ENCODE peak calls at places on chromosomes 3 and 15, in ten cellular contexts. S is fibroblast of mammary gland; C is cerebellar cortex; G is NCI-H1048; U is left colon; P is H54; W is CD4-positive, alpha-beta T cell; Q is cardiac fibroblast; K is T follicular helper cell; Y is fibroblast of lung. J is an unnamed sample.

GRCh38 chr15:100163961-100164360 is 177.8 kb downstream of the ADAMTS17 start:
- DNase-seq in S (no peak), C (no peak), G (no peak), U (no peak), P (no peak), W (no peak), Q (no peak), K (no peak), Y (no peak), J (no peak)

GRCh38 chr15:63349156-63349555 is 32.5 kb downstream of the CA12 start:
- DNase-seq in S (peak), C (no peak), G (no peak), U (no peak), P (no peak), W (no peak), Q (no peak), K (no peak), Y (no peak), J (no peak)

GRCh38 chr15:98896002-98896721 is 111.4 kb downstream of the PGPEP1L start:
- DNase-seq in S (peak), C (no peak), G (no peak), U (no peak), P (no peak), W (no peak), Q (peak), K (no peak), Y (peak), J (no peak)

GRCh38 chr3:193974147-193974546 is 161.8 kb upstream of the HES1 start:
- DNase-seq in S (peak), C (no peak), G (no peak), U (no peak), P (no peak), W (no peak), Q (no peak), K (no peak), Y (peak), J (no peak)

GRCh38 chr3:129608087-129608935 is 1.8 kb upstream of the PLXND1 start:
- DNase-seq in S (peak), C (no peak), G (no peak), U (no peak), P (no peak), W (no peak), Q (peak), K (no peak), Y (peak), J (no peak)

GRCh38 chr3:61136191-61136590 is 115.1 kb downstream of the FHIT start:
- DNase-seq in S (no peak), C (no peak), G (peak), U (no peak), P (no peak), W (no peak), Q (no peak), K (no peak), Y (no peak), J (no peak)

GRCh38 chr3:49017646-49017977 is 768 bp downstream of the DALRD3 start:
- DNase-seq in S (no peak), C (no peak), G (no peak), U (peak), P (no peak), W (no peak), Q (no peak), K (no peak), Y (no peak), J (peak)

GRCh38 chr3:123872621-123873020 is 11.5 kb downstream of the MYLK start:
- DNase-seq in S (no peak), C (no peak), G (no peak), U (no peak), P (no peak), W (no peak), Q (no peak), K (no peak), Y (no peak), J (no peak)

GRCh38 chr3:179652467-179653105 is at the start of gene USP13:
- DNase-seq in S (peak), C (peak), G (peak), U (peak), P (peak), W (peak), Q (peak), K (peak), Y (peak), J (peak)

GRCh38 chr15:101014921-101015841 is 96.0 kb downstream of the LRRK1 start:
- DNase-seq in S (peak), C (peak), G (peak), U (no peak), P (peak), W (peak), Q (peak), K (peak), Y (peak), J (peak)

GRCh38 chr3:39183231-39184080 is 8.9 kb downstream of the XIRP1 start:
- DNase-seq in S (no peak), C (peak), G (no peak), U (no peak), P (no peak), W (no peak), Q (no peak), K (no peak), Y (no peak), J (no peak)

GRCh38 chr3:15636028-15636709 is 34.6 kb downstream of the BTD start:
- DNase-seq in S (peak), C (no peak), G (no peak), U (no peak), P (peak), W (no peak), Q (peak), K (no peak), Y (peak), J (no peak)